ENCODE peak calls at places on chromosomes 12 and 14, in four cellular contexts. One of them, this sample, is unnamed.

GRCh38 chr14:37591311-37591940 is 3.6 kb downstream of the FOXA1 start:
- DNase-seq in hepatocyte: peak
- DNase-seq in activated T-helper 2 cell treated with anti-CD3 and anti-CD28 coated beads, Interferon-gamma antibody, Interleukin-2, Interleukin-4, amounts not matched to agents 10 μg/mL and 5 μg/mL and 100 μg/mL, durations not matched to agents 14 hours and 24 hours and 36 hours: no peak
- DNase-seq in NCI-H1417: peak
- DNase-seq in this sample: peak

GRCh38 chr12:10722905-10723866 is at the start of gene YBX3:
- DNase-seq in activated T-helper 2 cell treated with anti-CD3 and anti-CD28 coated beads, Interferon-gamma antibody, Interleukin-2, Interleukin-4, amounts not matched to agents 10 μg/mL and 5 μg/mL and 100 μg/mL, durations not matched to agents 14 hours and 24 hours and 36 hours: peak
- DNase-seq in NCI-H1417: peak
- DNase-seq in hepatocyte: peak
- DNase-seq in this sample: peak

GRCh38 chr12:77685112-77685511 is 145.6 kb upstream of the NAV3 start:
- DNase-seq in activated T-helper 2 cell treated with anti-CD3 and anti-CD28 coated beads, Interferon-gamma antibody, Interleukin-2, Interleukin-4, amounts not matched to agents 10 μg/mL and 5 μg/mL and 100 μg/mL, durations not matched to agents 14 hours and 24 hours and 36 hours: no peak
- DNase-seq in NCI-H1417: peak
- DNase-seq in hepatocyte: peak
- DNase-seq in this sample: peak

GRCh38 chr14:51094901-51095853 is at the start of gene TRIM9:
- DNase-seq in hepatocyte: peak
- DNase-seq in NCI-H1417: peak
- DNase-seq in activated T-helper 2 cell treated with anti-CD3 and anti-CD28 coated beads, Interferon-gamma antibody, Interleukin-2, Interleukin-4, amounts not matched to agents 10 μg/mL and 5 μg/mL and 100 μg/mL, durations not matched to agents 14 hours and 24 hours and 36 hours: peak
- DNase-seq in this sample: peak

GRCh38 chr12:107027304-107028053 is 40.5 kb upstream of the MTERF2 start:
- DNase-seq in NCI-H1417: peak
- DNase-seq in activated T-helper 2 cell treated with anti-CD3 and anti-CD28 coated beads, Interferon-gamma antibody, Interleukin-2, Interleukin-4, amounts not matched to agents 10 μg/mL and 5 μg/mL and 100 μg/mL, durations not matched to agents 14 hours and 24 hours and 36 hours: no peak
- DNase-seq in hepatocyte: peak
- DNase-seq in this sample: peak

GRCh38 chr12:42585846-42586226 is 3.7 kb downstream of the PRICKLE1 start:
- DNase-seq in hepatocyte: no peak
- DNase-seq in NCI-H1417: no peak
- DNase-seq in activated T-helper 2 cell treated with anti-CD3 and anti-CD28 coated beads, Interferon-gamma antibody, Interleukin-2, Interleukin-4, amounts not matched to agents 10 μg/mL and 5 μg/mL and 100 μg/mL, durations not matched to agents 14 hours and 24 hours and 36 hours: no peak
- DNase-seq in this sample: no peak

GRCh38 chr12:47828967-47829482 is 9.3 kb upstream of the HDAC7 start:
- DNase-seq in activated T-helper 2 cell treated with anti-CD3 and anti-CD28 coated beads, Interferon-gamma antibody, Interleukin-2, Interleukin-4, amounts not matched to agents 10 μg/mL and 5 μg/mL and 100 μg/mL, durations not matched to agents 14 hours and 24 hours and 36 hours: no peak
- DNase-seq in NCI-H1417: no peak
- DNase-seq in hepatocyte: peak
- DNase-seq in this sample: peak

GRCh38 chr12:75820848-75821578 is 210.6 kb downstream of the PHLDA1 start:
- DNase-seq in NCI-H1417: no peak
- DNase-seq in activated T-helper 2 cell treated with anti-CD3 and anti-CD28 coated beads, Interferon-gamma antibody, Interleukin-2, Interleukin-4, amounts not matched to agents 10 μg/mL and 5 μg/mL and 100 μg/mL, durations not matched to agents 14 hours and 24 hours and 36 hours: no peak
- DNase-seq in hepatocyte: no peak
- DNase-seq in this sample: no peak

GRCh38 chr14:67391266-67391665 is 20.7 kb downstream of the PLEK2 start:
- DNase-seq in hepatocyte: no peak
- DNase-seq in activated T-helper 2 cell treated with anti-CD3 and anti-CD28 coated beads, Interferon-gamma antibody, Interleukin-2, Interleukin-4, amounts not matched to agents 10 μg/mL and 5 μg/mL and 100 μg/mL, durations not matched to agents 14 hours and 24 hours and 36 hours: no peak
- DNase-seq in NCI-H1417: no peak
- DNase-seq in this sample: no peak

GRCh38 chr14:66315548-66315947 is 170.6 kb upstream of the CCDC196 start:
- DNase-seq in hepatocyte: no peak
- DNase-seq in activated T-helper 2 cell treated with anti-CD3 and anti-CD28 coated beads, Interferon-gamma antibody, Interleukin-2, Interleukin-4, amounts not matched to agents 10 μg/mL and 5 μg/mL and 100 μg/mL, durations not matched to agents 14 hours and 24 hours and 36 hours: no peak
- DNase-seq in NCI-H1417: no peak
- DNase-seq in this sample: no peak

GRCh38 chr14:104898870-104899510 is 25.7 kb upstream of the PLD4 start:
- DNase-seq in hepatocyte: no peak
- DNase-seq in NCI-H1417: no peak
- DNase-seq in activated T-helper 2 cell treated with anti-CD3 and anti-CD28 coated beads, Interferon-gamma antibody, Interleukin-2, Interleukin-4, amounts not matched to agents 10 μg/mL and 5 μg/mL and 100 μg/mL, durations not matched to agents 14 hours and 24 hours and 36 hours: no peak
- DNase-seq in this sample: no peak